ENCODE peak calls at places on chromosomes 16 and 17, in five cellular contexts. One of them, this sample, is unnamed.

GRCh38 chr17:42880776-42881175 is 19.8 kb upstream of the G6PC1 start:
- DNase-seq in endothelial cell: no peak
- DNase-seq in activated effector memory CD4-positive, alpha-beta T cell treated with anti-CD3 and anti-CD28 coated beads, Interleukin-2, amount 50 U/mL, for 16 hours: no peak
- DNase-seq in NCI-H510A: no peak
- DNase-seq in lung: no peak
- DNase-seq in this sample: no peak

GRCh38 chr16:58026139-58026704 is 668 bp downstream of the MMP15 start:
- DNase-seq in endothelial cell: peak
- DNase-seq in activated effector memory CD4-positive, alpha-beta T cell treated with anti-CD3 and anti-CD28 coated beads, Interleukin-2, amount 50 U/mL, for 16 hours: no peak
- DNase-seq in NCI-H510A: no peak
- DNase-seq in lung: peak
- DNase-seq in this sample: peak

GRCh38 chr16:88943741-88944140 is 33.3 kb downstream of the CBFA2T3 start:
- DNase-seq in endothelial cell: no peak
- DNase-seq in activated effector memory CD4-positive, alpha-beta T cell treated with anti-CD3 and anti-CD28 coated beads, Interleukin-2, amount 50 U/mL, for 16 hours: no peak
- DNase-seq in NCI-H510A: no peak
- DNase-seq in lung: no peak
- DNase-seq in this sample: no peak

GRCh38 chr16:17159616-17160015 is 311.1 kb downstream of the XYLT1 start:
- DNase-seq in endothelial cell: no peak
- DNase-seq in activated effector memory CD4-positive, alpha-beta T cell treated with anti-CD3 and anti-CD28 coated beads, Interleukin-2, amount 50 U/mL, for 16 hours: no peak
- DNase-seq in NCI-H510A: no peak
- DNase-seq in lung: no peak
- DNase-seq in this sample: no peak

GRCh38 chr16:51034481-51035109 is 116.5 kb downstream of the SALL1 start:
- DNase-seq in endothelial cell: no peak
- DNase-seq in activated effector memory CD4-positive, alpha-beta T cell treated with anti-CD3 and anti-CD28 coated beads, Interleukin-2, amount 50 U/mL, for 16 hours: no peak
- DNase-seq in NCI-H510A: no peak
- DNase-seq in lung: no peak
- DNase-seq in this sample: no peak

GRCh38 chr16:49362230-49362629 is 11.4 kb upstream of the C16orf78 start:
- DNase-seq in endothelial cell: no peak
- DNase-seq in activated effector memory CD4-positive, alpha-beta T cell treated with anti-CD3 and anti-CD28 coated beads, Interleukin-2, amount 50 U/mL, for 16 hours: no peak
- DNase-seq in NCI-H510A: no peak
- DNase-seq in lung: no peak
- DNase-seq in this sample: no peak

GRCh38 chr16:11698271-11698689 is 30.0 kb downstream of the SNN start:
- DNase-seq in endothelial cell: no peak
- DNase-seq in activated effector memory CD4-positive, alpha-beta T cell treated with anti-CD3 and anti-CD28 coated beads, Interleukin-2, amount 50 U/mL, for 16 hours: no peak
- DNase-seq in NCI-H510A: no peak
- DNase-seq in lung: no peak
- DNase-seq in this sample: no peak

GRCh38 chr17:2549392-2550211 is 37.9 kb upstream of the METTL16 start:
- DNase-seq in endothelial cell: no peak
- DNase-seq in activated effector memory CD4-positive, alpha-beta T cell treated with anti-CD3 and anti-CD28 coated beads, Interleukin-2, amount 50 U/mL, for 16 hours: no peak
- DNase-seq in NCI-H510A: no peak
- DNase-seq in lung: no peak
- DNase-seq in this sample: no peak

GRCh38 chr17:45410144-45411091 is 22.3 kb downstream of the ARHGAP27 start:
- DNase-seq in endothelial cell: peak
- DNase-seq in activated effector memory CD4-positive, alpha-beta T cell treated with anti-CD3 and anti-CD28 coated beads, Interleukin-2, amount 50 U/mL, for 16 hours: peak
- DNase-seq in NCI-H510A: no peak
- DNase-seq in lung: no peak
- DNase-seq in this sample: no peak